ENCODE peak calls at places on chromosome 18, in seven cellular contexts. One of them, this sample, is unnamed.

GRCh38 chr18:63293930-63294329 is 25.6 kb downstream of the BCL2 start:
- DNase-seq in body of pancreas: no peak
- DNase-seq in A549: no peak
- DNase-seq in GM12892: no peak
- DNase-seq in transverse colon: no peak
- DNase-seq in Peyer's patch: no peak
- DNase-seq in stomach: no peak
- DNase-seq in this sample: no peak

GRCh38 chr18:57644540-57644939 is 22.9 kb upstream of the NARS1 start:
- DNase-seq in body of pancreas: no peak
- DNase-seq in A549: peak
- DNase-seq in GM12892: no peak
- DNase-seq in transverse colon: no peak
- DNase-seq in Peyer's patch: no peak
- DNase-seq in stomach: no peak
- DNase-seq in this sample: peak

GRCh38 chr18:47779381-47779780 is 151.1 kb downstream of the SMAD2 start:
- DNase-seq in body of pancreas: no peak
- DNase-seq in A549: no peak
- DNase-seq in GM12892: no peak
- DNase-seq in transverse colon: no peak
- DNase-seq in Peyer's patch: no peak
- DNase-seq in stomach: no peak
- DNase-seq in this sample: no peak

GRCh38 chr18:25144835-25145234 is 207.1 kb downstream of the ZNF521 start:
- DNase-seq in body of pancreas: no peak
- DNase-seq in A549: no peak
- DNase-seq in GM12892: no peak
- DNase-seq in transverse colon: no peak
- DNase-seq in Peyer's patch: no peak
- DNase-seq in stomach: no peak
- DNase-seq in this sample: no peak

GRCh38 chr18:58635891-58636290 is 7.0 kb upstream of the ALPK2 start:
- DNase-seq in body of pancreas: no peak
- DNase-seq in A549: peak
- DNase-seq in GM12892: no peak
- DNase-seq in transverse colon: no peak
- DNase-seq in Peyer's patch: no peak
- DNase-seq in stomach: no peak
- DNase-seq in this sample: peak

GRCh38 chr18:69402219-69402989 is 1.7 kb downstream of the DOK6 start:
- DNase-seq in body of pancreas: no peak
- DNase-seq in A549: no peak
- DNase-seq in GM12892: no peak
- DNase-seq in transverse colon: no peak
- DNase-seq in Peyer's patch: no peak
- DNase-seq in stomach: no peak
- DNase-seq in this sample: no peak

GRCh38 chr18:470661-471501 is 29.6 kb downstream of the COLEC12 start:
- DNase-seq in body of pancreas: no peak
- DNase-seq in A549: no peak
- DNase-seq in GM12892: no peak
- DNase-seq in transverse colon: no peak
- DNase-seq in Peyer's patch: no peak
- DNase-seq in stomach: no peak
- DNase-seq in this sample: no peak

GRCh38 chr18:23049698-23050373 is 85.4 kb upstream of the CABLES1 start:
- DNase-seq in body of pancreas: no peak
- DNase-seq in A549: no peak
- DNase-seq in GM12892: no peak
- DNase-seq in transverse colon: no peak
- DNase-seq in Peyer's patch: no peak
- DNase-seq in stomach: no peak
- DNase-seq in this sample: no peak

GRCh38 chr18:7904529-7904928 is 337.4 kb downstream of the PTPRM start:
- DNase-seq in body of pancreas: no peak
- DNase-seq in A549: peak
- DNase-seq in GM12892: no peak
- DNase-seq in transverse colon: no peak
- DNase-seq in Peyer's patch: no peak
- DNase-seq in stomach: no peak
- DNase-seq in this sample: no peak

GRCh38 chr18:51051105-51051712 is 21.2 kb downstream of the SMAD4 start:
- DNase-seq in body of pancreas: no peak
- DNase-seq in A549: peak
- DNase-seq in GM12892: no peak
- DNase-seq in transverse colon: no peak
- DNase-seq in Peyer's patch: no peak
- DNase-seq in stomach: no peak
- DNase-seq in this sample: peak

GRCh38 chr18:27921392-27921791 is 255.5 kb downstream of the CDH2 start:
- DNase-seq in body of pancreas: no peak
- DNase-seq in A549: no peak
- DNase-seq in GM12892: no peak
- DNase-seq in transverse colon: no peak
- DNase-seq in Peyer's patch: no peak
- DNase-seq in stomach: no peak
- DNase-seq in this sample: no peak

GRCh38 chr18:48166971-48167370 is 236.5 kb upstream of the SMAD2 start:
- DNase-seq in body of pancreas: no peak
- DNase-seq in A549: no peak
- DNase-seq in GM12892: no peak
- DNase-seq in transverse colon: peak
- DNase-seq in Peyer's patch: peak
- DNase-seq in stomach: peak
- DNase-seq in this sample: no peak

GRCh38 chr18:50151876-50152275 is 43.1 kb downstream of the MYO5B start:
- DNase-seq in body of pancreas: no peak
- DNase-seq in A549: no peak
- DNase-seq in GM12892: no peak
- DNase-seq in transverse colon: no peak
- DNase-seq in Peyer's patch: no peak
- DNase-seq in stomach: no peak
- DNase-seq in this sample: no peak

GRCh38 chr18:22168360-22168921 is 948 bp upstream of the GATA6 start:
- DNase-seq in body of pancreas: peak
- DNase-seq in A549: peak
- DNase-seq in GM12892: no peak
- DNase-seq in transverse colon: peak
- DNase-seq in Peyer's patch: peak
- DNase-seq in stomach: peak
- DNase-seq in this sample: peak

GRCh38 chr18:76480913-76481312 is 14.1 kb downstream of the ZNF516 start:
- DNase-seq in body of pancreas: no peak
- DNase-seq in A549: no peak
- DNase-seq in GM12892: no peak
- DNase-seq in transverse colon: no peak
- DNase-seq in Peyer's patch: no peak
- DNase-seq in stomach: no peak
- DNase-seq in this sample: peak

GRCh38 chr18:60775978-60776377 is 403.4 kb upstream of the MC4R start:
- DNase-seq in body of pancreas: no peak
- DNase-seq in A549: no peak
- DNase-seq in GM12892: no peak
- DNase-seq in transverse colon: no peak
- DNase-seq in Peyer's patch: no peak
- DNase-seq in stomach: no peak
- DNase-seq in this sample: no peak

GRCh38 chr18:58592223-58593214 is 36.4 kb downstream of the ALPK2 start:
- DNase-seq in body of pancreas: no peak
- DNase-seq in A549: no peak
- DNase-seq in GM12892: no peak
- DNase-seq in transverse colon: no peak
- DNase-seq in Peyer's patch: no peak
- DNase-seq in stomach: no peak
- DNase-seq in this sample: no peak

GRCh38 chr18:65468881-65469280 is 281.9 kb upstream of the CDH7 start:
- DNase-seq in body of pancreas: no peak
- DNase-seq in A549: no peak
- DNase-seq in GM12892: no peak
- DNase-seq in transverse colon: no peak
- DNase-seq in Peyer's patch: no peak
- DNase-seq in stomach: no peak
- DNase-seq in this sample: no peak

GRCh38 chr18:53799134-53799533 is 425.3 kb downstream of the MBD2 start:
- DNase-seq in body of pancreas: no peak
- DNase-seq in A549: no peak
- DNase-seq in GM12892: no peak
- DNase-seq in transverse colon: no peak
- DNase-seq in Peyer's patch: no peak
- DNase-seq in stomach: no peak
- DNase-seq in this sample: no peak

GRCh38 chr18:73991570-73991969 is 156.1 kb downstream of the FBXO15 start:
- DNase-seq in body of pancreas: no peak
- DNase-seq in A549: no peak
- DNase-seq in GM12892: no peak
- DNase-seq in transverse colon: no peak
- DNase-seq in Peyer's patch: no peak
- DNase-seq in stomach: no peak
- DNase-seq in this sample: no peak

GRCh38 chr18:64407606-64408005 is 258.7 kb upstream of the LINC00305 start:
- DNase-seq in body of pancreas: no peak
- DNase-seq in A549: no peak
- DNase-seq in GM12892: no peak
- DNase-seq in transverse colon: no peak
- DNase-seq in Peyer's patch: no peak
- DNase-seq in stomach: no peak
- DNase-seq in this sample: no peak

GRCh38 chr18:3005462-3005861 is 7.5 kb downstream of the LPIN2 start:
- DNase-seq in body of pancreas: no peak
- DNase-seq in A549: no peak
- DNase-seq in GM12892: no peak
- DNase-seq in transverse colon: no peak
- DNase-seq in Peyer's patch: no peak
- DNase-seq in stomach: no peak
- DNase-seq in this sample: no peak

GRCh38 chr18:3012306-3012919 is 531 bp downstream of the LPIN2 start:
- DNase-seq in body of pancreas: peak
- DNase-seq in A549: peak
- DNase-seq in GM12892: peak
- DNase-seq in transverse colon: peak
- DNase-seq in Peyer's patch: peak
- DNase-seq in stomach: peak
- DNase-seq in this sample: peak

GRCh38 chr18:3012920-3013810 is at the start of gene LPIN2:
- DNase-seq in body of pancreas: peak
- DNase-seq in A549: peak
- DNase-seq in GM12892: peak
- DNase-seq in transverse colon: peak
- DNase-seq in Peyer's patch: peak
- DNase-seq in stomach: peak
- DNase-seq in this sample: peak

GRCh38 chr18:3007491-3007890 is 5.5 kb downstream of the LPIN2 start:
- DNase-seq in body of pancreas: no peak
- DNase-seq in A549: no peak
- DNase-seq in GM12892: no peak
- DNase-seq in transverse colon: no peak
- DNase-seq in Peyer's patch: no peak
- DNase-seq in stomach: no peak
- DNase-seq in this sample: no peak

GRCh38 chr18:3008546-3008945 is 4.4 kb downstream of the LPIN2 start:
- DNase-seq in body of pancreas: no peak
- DNase-seq in A549: peak
- DNase-seq in GM12892: no peak
- DNase-seq in transverse colon: no peak
- DNase-seq in Peyer's patch: no peak
- DNase-seq in stomach: no peak
- DNase-seq in this sample: no peak
- TF ChIP-seq POLR2A in body of pancreas: no peak
- TF ChIP-seq POLR2A in A549: no peak
- TF ChIP-seq POLR2A in GM12892: no peak
- TF ChIP-seq POLR2A in transverse colon: no peak
- TF ChIP-seq POLR2A in Peyer's patch: no peak
- TF ChIP-seq POLR2A in stomach: no peak
- TF ChIP-seq POLR2A in this sample: no peak

GRCh38 chr18:44803019-44803650 is 122.4 kb downstream of the SETBP1 start:
- DNase-seq in body of pancreas: peak
- DNase-seq in A549: no peak
- DNase-seq in GM12892: no peak
- DNase-seq in transverse colon: peak
- DNase-seq in Peyer's patch: peak
- DNase-seq in stomach: peak
- DNase-seq in this sample: no peak
- TF ChIP-seq POLR2A in body of pancreas: peak
- TF ChIP-seq POLR2A in A549: no peak
- TF ChIP-seq POLR2A in GM12892: no peak
- TF ChIP-seq POLR2A in transverse colon: peak
- TF ChIP-seq POLR2A in Peyer's patch: no peak
- TF ChIP-seq POLR2A in stomach: no peak
- TF ChIP-seq POLR2A in this sample: no peak

DNA sequence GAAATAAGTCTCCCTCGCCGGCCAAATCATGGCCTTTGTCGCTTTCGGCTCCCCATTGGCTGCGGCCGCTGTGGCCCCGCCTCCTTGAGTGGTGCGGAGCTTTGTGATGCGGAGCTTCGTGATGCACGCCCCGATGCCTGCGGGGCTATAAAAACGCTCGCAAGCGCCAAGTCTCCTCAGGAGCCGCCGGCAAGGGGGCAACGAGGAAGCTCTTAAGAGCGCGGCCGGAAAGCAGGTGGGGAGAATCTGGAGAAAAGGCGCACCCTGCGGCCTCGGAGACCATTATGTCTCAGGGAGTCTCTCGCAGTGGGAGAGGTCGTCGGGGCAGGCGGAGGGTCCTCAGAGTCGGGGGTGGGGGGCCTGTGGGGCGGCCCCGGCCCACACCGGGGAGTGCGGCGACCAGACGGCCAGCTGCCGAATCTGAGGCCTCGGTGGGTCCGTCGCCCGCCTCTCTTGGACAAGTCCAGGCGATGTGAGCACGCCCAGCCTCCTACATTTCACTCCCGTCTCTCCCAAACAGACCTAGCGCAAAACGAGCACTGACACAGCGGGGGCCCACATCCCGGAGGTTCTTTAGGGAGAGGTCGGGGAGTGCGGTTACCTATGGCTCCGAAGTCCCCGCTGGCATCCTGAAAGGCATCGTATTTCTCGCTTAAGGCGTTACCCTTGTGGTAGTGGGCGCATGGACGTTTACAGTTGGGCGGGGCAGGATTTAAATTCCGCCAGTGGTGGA is at the start of gene CABYR:
- DNase-seq in body of pancreas: peak
- DNase-seq in A549: peak
- DNase-seq in GM12892: peak
- DNase-seq in transverse colon: peak
- DNase-seq in Peyer's patch: peak
- DNase-seq in stomach: peak
- DNase-seq in this sample: peak
- TF ChIP-seq POLR2A in body of pancreas: peak
- TF ChIP-seq POLR2A in A549: peak
- TF ChIP-seq POLR2A in GM12892: peak
- TF ChIP-seq POLR2A in transverse colon: peak
- TF ChIP-seq POLR2A in Peyer's patch: no peak
- TF ChIP-seq POLR2A in stomach: no peak
- TF ChIP-seq POLR2A in this sample: no peak

GRCh38 chr18:46141199-46141598 is 37.0 kb downstream of the HAUS1 start:
- DNase-seq in body of pancreas: no peak
- DNase-seq in A549: no peak
- DNase-seq in GM12892: no peak
- DNase-seq in transverse colon: no peak
- DNase-seq in Peyer's patch: no peak
- DNase-seq in stomach: no peak
- DNase-seq in this sample: no peak

GRCh38 chr18:46134920-46135675 is 30.9 kb downstream of the HAUS1 start:
- DNase-seq in body of pancreas: no peak
- DNase-seq in A549: no peak
- DNase-seq in GM12892: no peak
- DNase-seq in transverse colon: no peak
- DNase-seq in Peyer's patch: no peak
- DNase-seq in stomach: no peak
- DNase-seq in this sample: no peak

GRCh38 chr18:46140173-46140572 is 36.0 kb downstream of the HAUS1 start:
- DNase-seq in body of pancreas: no peak
- DNase-seq in A549: no peak
- DNase-seq in GM12892: no peak
- DNase-seq in transverse colon: no peak
- DNase-seq in Peyer's patch: no peak
- DNase-seq in stomach: no peak
- DNase-seq in this sample: no peak
- TF ChIP-seq POLR2A in body of pancreas: no peak
- TF ChIP-seq POLR2A in A549: no peak
- TF ChIP-seq POLR2A in GM12892: no peak
- TF ChIP-seq POLR2A in transverse colon: no peak
- TF ChIP-seq POLR2A in Peyer's patch: no peak
- TF ChIP-seq POLR2A in stomach: no peak
- TF ChIP-seq POLR2A in this sample: no peak